ENCODE peak calls at places on chromosomes 12 and 14, in four cellular contexts. M, W, L and C are unnamed samples.

GRCh38 chr12:122590990-122591389 is 63.9 kb downstream of the KNTC1 start:
- DNase-seq in M (no peak), W (no peak), L (no peak), C (no peak)

GRCh38 chr12:46303039-46303666 is 34.3 kb upstream of the SLC38A1 start:
- DNase-seq in M (peak), W (peak), L (peak), C (no peak)

GRCh38 chr12:123914726-123915345 is 57.8 kb downstream of the CCDC92 start:
- DNase-seq in M (no peak), W (no peak), L (no peak), C (no peak)

GRCh38 chr12:25397001-25397400 is 146.3 kb upstream of the KRAS start:
- DNase-seq in M (no peak), W (no peak), L (no peak), C (no peak)

GRCh38 chr12:981176-981828 is 9.7 kb upstream of the ERC1 start:
- DNase-seq in M (no peak), W (no peak), L (no peak), C (no peak)

GRCh38 chr12:64102339-64102738 is 119.8 kb downstream of the KICS2 start:
- DNase-seq in M (no peak), W (no peak), L (no peak), C (no peak)

GRCh38 chr14:77314043-77314442 is 6.6 kb downstream of the POMT2 start:
- DNase-seq in M (peak), W (no peak), L (peak), C (no peak)

GRCh38 chr12:102702447-102703114 is 214.5 kb downstream of the PAH start:
- DNase-seq in M (peak), W (peak), L (no peak), C (no peak)

GRCh38 chr14:61663312-61663974 is 31.9 kb upstream of the HIF1A start:
- DNase-seq in M (no peak), W (no peak), L (no peak), C (no peak)

GRCh38 chr12:66831495-66831894 is 152.6 kb upstream of the GRIP1 start:
- DNase-seq in M (no peak), W (no peak), L (no peak), C (no peak)

GRCh38 chr12:84492381-84492883 is 420.2 kb downstream of the SLC6A15 start:
- DNase-seq in M (no peak), W (no peak), L (no peak), C (no peak)

GRCh38 chr12:129704232-129704830 is 199.5 kb downstream of the TMEM132D start:
- DNase-seq in M (no peak), W (no peak), L (no peak), C (no peak)

GRCh38 chr12:108616941-108617858 is 16.5 kb downstream of the SELPLG start:
- DNase-seq in M (no peak), W (no peak), L (no peak), C (no peak)

GRCh38 chr12:95201056-95201670 is 16.1 kb downstream of the FGD6 start:
- DNase-seq in M (no peak), W (no peak), L (no peak), C (no peak)

GRCh38 chr12:95446511-95446910 is 27.4 kb upstream of the METAP2 start:
- DNase-seq in M (no peak), W (peak), L (no peak), C (no peak)

GRCh38 chr14:69501362-69501964 is 16.9 kb downstream of the PLEKHD1 start:
- DNase-seq in M (no peak), W (no peak), L (peak), C (peak)

GRCh38 chr14:105317546-105317945 is 3.0 kb downstream of the PACS2 start:
- DNase-seq in M (peak), W (no peak), L (no peak), C (no peak)

GRCh38 chr12:10283028-10283427 is 24.6 kb upstream of the KLRD1 start:
- DNase-seq in M (no peak), W (no peak), L (no peak), C (no peak)

GRCh38 chr12:59173696-59174095 is 253.4 kb upstream of the LRIG3 start:
- DNase-seq in M (no peak), W (no peak), L (no peak), C (no peak)

GRCh38 chr14:23544511-23545447 is 6.8 kb downstream of the ZFHX2 start:
- DNase-seq in M (no peak), W (no peak), L (peak), C (peak)

GRCh38 chr14:71586131-71586893 is 345.9 kb upstream of the RGS6 start:
- DNase-seq in M (no peak), W (no peak), L (peak), C (no peak)

GRCh38 chr12:48615681-48616080 is 45.8 kb upstream of the LALBA start:
- DNase-seq in M (no peak), W (no peak), L (no peak), C (no peak)

GRCh38 chr12:24600996-24601395 is 347.9 kb downstream of the BCAT1 start:
- DNase-seq in M (peak), W (no peak), L (no peak), C (no peak)

GRCh38 chr12:57630891-57631433 is 2.0 kb downstream of the B4GALNT1 start:
- DNase-seq in M (no peak), W (no peak), L (no peak), C (no peak)

GRCh38 chr12:106317406-106318082 is 15.0 kb downstream of the TCP11L2 start:
- DNase-seq in M (no peak), W (no peak), L (no peak), C (no peak)

GRCh38 chr12:111441107-111441928 is 35.6 kb downstream of the SH2B3 start:
- DNase-seq in M (no peak), W (no peak), L (no peak), C (no peak)

GRCh38 chr12:60257063-60257462 is 661.2 kb downstream of the SLC16A7 start:
- DNase-seq in M (peak), W (no peak), L (no peak), C (no peak)

GRCh38 chr14:70735043-70735442 is 74.3 kb downstream of the MAP3K9 start:
- DNase-seq in M (no peak), W (no peak), L (no peak), C (no peak)